ENCODE peak calls at places on chromosomes 4 and X, in four cellular contexts. One of them, this sample, is unnamed.

GRCh38 chr4:183563874-183564273 is 59.0 kb downstream of the ING2 start:
- DNase-seq in H1: no peak
- DNase-seq in GM12878: no peak
- DNase-seq in HepG2: no peak
- DNase-seq in this sample: no peak

GRCh38 chrX:39645059-39645895 is 452.5 kb downstream of the BCOR start:
- DNase-seq in H1: no peak
- DNase-seq in GM12878: no peak
- DNase-seq in HepG2: no peak
- DNase-seq in this sample: no peak

GRCh38 chrX:84932814-84933213 is 70.9 kb upstream of the APOOL start:
- DNase-seq in H1: no peak
- DNase-seq in GM12878: no peak
- DNase-seq in HepG2: no peak
- DNase-seq in this sample: no peak

GRCh38 chr4:185270885-185271284 is 61.5 kb downstream of the SNX25 start:
- DNase-seq in H1: no peak
- DNase-seq in GM12878: no peak
- DNase-seq in HepG2: no peak
- DNase-seq in this sample: no peak

GRCh38 chr4:111985386-111985890 is 159.8 kb upstream of the FAM241A start:
- DNase-seq in H1: no peak
- DNase-seq in GM12878: no peak
- DNase-seq in HepG2: no peak
- DNase-seq in this sample: no peak

GRCh38 chrX:14095702-14096101 is 66.0 kb upstream of the GEMIN8 start:
- DNase-seq in H1: peak; percentile 48
- DNase-seq in GM12878: peak; percentile 4
- DNase-seq in HepG2: peak; percentile 47
- DNase-seq in this sample: peak; percentile 40

GRCh38 chrX:102835504-102836146 is 101.4 kb upstream of the RAB40AL start:
- DNase-seq in H1: peak; percentile 44
- DNase-seq in GM12878: no peak
- DNase-seq in HepG2: peak; percentile 1
- DNase-seq in this sample: no peak

GRCh38 chr4:14965071-14965470 is 37.2 kb upstream of the CPEB2 start:
- DNase-seq in H1: no peak
- DNase-seq in GM12878: no peak
- DNase-seq in HepG2: no peak
- DNase-seq in this sample: no peak

GRCh38 chrX:74853255-74853654 is 72.0 kb downstream of the NEXMIF start:
- DNase-seq in H1: no peak
- DNase-seq in GM12878: no peak
- DNase-seq in HepG2: no peak
- DNase-seq in this sample: no peak

GRCh38 chr4:16269742-16270522 is 43.7 kb upstream of the TAPT1 start:
- DNase-seq in H1: no peak
- DNase-seq in GM12878: no peak
- DNase-seq in HepG2: no peak
- DNase-seq in this sample: no peak

GRCh38 chr4:25821267-25821666 is 41.5 kb downstream of the SEL1L3 start:
- DNase-seq in H1: peak; percentile 33
- DNase-seq in GM12878: no peak
- DNase-seq in HepG2: no peak
- DNase-seq in this sample: no peak

GRCh38 chr4:6768539-6768905 is 14.0 kb upstream of the KIAA0232 start:
- DNase-seq in H1: no peak
- DNase-seq in GM12878: no peak
- DNase-seq in HepG2: no peak
- DNase-seq in this sample: no peak

GRCh38 chr4:94913316-94913715 is 155.6 kb downstream of the BMPR1B start:
- DNase-seq in H1: no peak
- DNase-seq in GM12878: no peak
- DNase-seq in HepG2: no peak
- DNase-seq in this sample: no peak

GRCh38 chr4:152901205-152901604 is 34.9 kb upstream of the FHDC1 start:
- DNase-seq in H1: no peak
- DNase-seq in GM12878: no peak
- DNase-seq in HepG2: no peak
- DNase-seq in this sample: no peak

GRCh38 chr4:173504181-173504503 is 25.9 kb downstream of the HAND2 start:
- DNase-seq in H1: no peak
- DNase-seq in GM12878: no peak
- DNase-seq in HepG2: no peak
- DNase-seq in this sample: no peak

GRCh38 chr4:176660561-176660960 is 132.2 kb downstream of the VEGFC start:
- DNase-seq in H1: no peak
- DNase-seq in GM12878: no peak
- DNase-seq in HepG2: no peak
- DNase-seq in this sample: no peak

GRCh38 chr4:151797131-151797530 is 36.3 kb upstream of the GATB start:
- DNase-seq in H1: no peak
- DNase-seq in GM12878: no peak
- DNase-seq in HepG2: no peak
- DNase-seq in this sample: no peak

GRCh38 chrX:38260231-38260630 is 39.6 kb upstream of the SRPX start:
- DNase-seq in H1: peak; percentile 43
- DNase-seq in GM12878: no peak
- DNase-seq in HepG2: peak; percentile 25
- DNase-seq in this sample: peak; percentile 36

GRCh38 chrX:82335772-82336171 is 1133.9 kb downstream of the SH3BGRL start:
- DNase-seq in H1: no peak
- DNase-seq in GM12878: no peak
- DNase-seq in HepG2: no peak
- DNase-seq in this sample: no peak

GRCh38 chr4:145623831-145624230 is 4.6 kb downstream of the MMAA start:
- DNase-seq in H1: no peak
- DNase-seq in GM12878: no peak
- DNase-seq in HepG2: no peak
- DNase-seq in this sample: no peak

GRCh38 chr4:177033632-177034031 is 240.9 kb upstream of the VEGFC start:
- DNase-seq in H1: no peak
- DNase-seq in GM12878: no peak
- DNase-seq in HepG2: no peak
- DNase-seq in this sample: no peak

GRCh38 chrX:2589186-2590020 is 88.6 kb upstream of the DHRSX start:
- DNase-seq in H1: no peak
- DNase-seq in GM12878: no peak
- DNase-seq in HepG2: no peak
- DNase-seq in this sample: no peak

GRCh38 chrX:153561337-153561736 is 37.6 kb downstream of the CCNQ start:
- DNase-seq in H1: no peak
- DNase-seq in GM12878: no peak
- DNase-seq in HepG2: no peak
- DNase-seq in this sample: no peak

GRCh38 chr4:16791460-16791859 is 107.0 kb downstream of the LDB2 start:
- DNase-seq in H1: no peak
- DNase-seq in GM12878: no peak
- DNase-seq in HepG2: no peak
- DNase-seq in this sample: no peak

GRCh38 chrX:13087322-13088154 is 43.1 kb upstream of the FAM9C start:
- DNase-seq in H1: no peak
- DNase-seq in GM12878: peak; percentile 99
- DNase-seq in HepG2: no peak
- DNase-seq in this sample: no peak

GRCh38 chrX:30301977-30302376 is 7.2 kb downstream of the NR0B1 start:
- DNase-seq in H1: no peak
- DNase-seq in GM12878: no peak
- DNase-seq in HepG2: no peak
- DNase-seq in this sample: no peak

GRCh38 chrX:30301203-30301602 is 8.0 kb downstream of the NR0B1 start:
- DNase-seq in H1: no peak
- DNase-seq in GM12878: no peak
- DNase-seq in HepG2: no peak
- DNase-seq in this sample: no peak

DNA sequence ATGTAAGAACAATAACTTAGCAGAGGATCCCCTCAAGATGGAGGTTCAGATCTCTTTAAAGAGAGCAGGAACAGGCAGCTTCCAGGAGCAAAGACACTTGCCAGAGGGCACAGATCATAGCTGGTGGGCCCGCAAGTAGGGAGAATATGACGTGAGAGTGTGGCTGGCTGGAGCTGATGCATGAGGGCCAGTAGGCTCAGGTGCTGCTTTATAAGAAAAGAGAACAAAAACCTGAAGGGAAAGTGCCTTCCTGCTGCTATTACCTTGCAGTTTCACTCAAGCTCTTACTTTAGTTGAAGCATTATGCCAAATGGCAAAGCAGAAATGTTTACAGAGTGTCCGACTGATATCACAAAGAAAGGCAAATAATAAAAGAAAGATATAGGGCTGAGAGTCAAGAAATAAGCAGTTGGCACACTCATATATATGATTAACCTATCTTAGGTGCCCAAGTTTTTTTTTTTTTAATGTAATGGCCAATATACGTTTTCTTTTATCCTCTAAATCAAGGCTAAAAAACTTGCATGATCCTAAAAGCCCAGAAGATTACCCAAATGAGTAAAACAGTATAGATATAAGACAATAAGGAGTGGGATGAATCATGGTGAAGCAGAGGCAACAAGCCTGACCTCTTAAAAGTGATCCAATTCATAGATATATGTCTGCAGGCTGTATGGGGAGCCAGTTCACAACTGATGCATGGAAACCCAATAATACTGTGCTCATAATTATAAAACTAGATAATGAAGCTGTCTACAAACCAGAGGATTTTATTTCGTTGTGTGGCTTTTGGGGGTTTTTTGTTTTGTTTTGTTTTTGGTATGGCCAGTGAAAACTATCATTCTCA is 12.6 kb downstream of the NR0B1 start:
- DNase-seq in H1: no peak
- DNase-seq in GM12878: no peak
- DNase-seq in HepG2: no peak
- DNase-seq in this sample: no peak
- H3K27me3 ChIP-seq in H1: no peaks in the 10 kb centered on the region
- H3K27me3 ChIP-seq in GM12878: no peaks in the 10 kb centered on the region
- H3K27me3 ChIP-seq in HepG2: no peaks in the 10 kb centered on the region
- H3K27me3 ChIP-seq in this sample: no peaks in the 10 kb centered on the region

DNA sequence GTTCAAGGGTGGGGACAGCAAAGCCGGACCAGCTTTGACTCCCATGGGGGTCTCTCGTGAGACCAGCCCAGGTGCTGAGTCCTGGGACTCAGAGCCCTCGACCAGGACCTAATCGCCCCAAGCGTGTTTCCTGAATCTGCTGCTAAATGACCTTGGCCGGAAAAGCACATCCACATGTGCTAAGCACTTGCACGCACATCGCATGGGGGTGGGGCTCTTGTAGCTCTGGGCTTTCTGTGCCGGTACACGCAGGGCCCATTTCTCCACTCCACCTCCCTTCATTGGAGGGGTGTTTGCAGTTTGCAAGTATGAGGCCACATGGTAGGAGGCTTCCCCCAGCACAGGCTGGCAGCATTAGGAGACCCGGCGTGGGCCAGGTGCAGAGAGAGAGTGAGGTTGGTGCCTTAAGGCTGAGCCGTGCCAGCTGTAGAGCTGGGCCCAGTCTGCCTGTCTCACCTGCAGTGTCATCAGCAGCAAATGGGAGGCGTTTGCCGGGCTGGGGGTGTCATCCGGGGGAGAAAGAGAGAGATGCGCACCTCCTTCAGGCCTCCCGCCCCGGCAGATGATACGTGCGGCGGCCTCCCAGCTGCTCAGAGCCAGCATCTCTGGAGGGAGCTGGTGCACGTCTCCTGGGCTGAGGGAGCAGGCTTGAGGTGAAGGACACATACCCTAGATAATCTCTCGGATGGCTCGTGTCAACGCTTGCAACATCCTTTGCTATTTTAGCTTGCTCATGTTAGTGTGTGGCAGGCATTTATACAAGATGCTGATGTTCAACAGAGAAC is 45.2 kb upstream of the CLCN4 start:
- DNase-seq in H1: no peak
- DNase-seq in GM12878: peak; percentile 59
- DNase-seq in HepG2: peak; percentile 32
- DNase-seq in this sample: no peak
- TF ChIP-seq SUZ12 in H1: no peak
- TF ChIP-seq SUZ12 in GM12878: no peak
- TF ChIP-seq SUZ12 in HepG2: no peak
- TF ChIP-seq SUZ12 in this sample: no peak

GRCh38 chrX:479273-479981 is 92.7 kb upstream of the PPP2R3B start:
- DNase-seq in H1: no peak
- DNase-seq in GM12878: no peak
- DNase-seq in HepG2: no peak
- DNase-seq in this sample: no peak
- H3K9me3 ChIP-seq in H1: no peaks in the 10 kb centered on the region
- H3K9me3 ChIP-seq in GM12878: peaks cover 1% of the 10 kb centered on the region
- H3K9me3 ChIP-seq in HepG2: no peaks in the 10 kb centered on the region
- H3K9me3 ChIP-seq in this sample: peaks cover 32% of the 10 kb centered on the region

DNA sequence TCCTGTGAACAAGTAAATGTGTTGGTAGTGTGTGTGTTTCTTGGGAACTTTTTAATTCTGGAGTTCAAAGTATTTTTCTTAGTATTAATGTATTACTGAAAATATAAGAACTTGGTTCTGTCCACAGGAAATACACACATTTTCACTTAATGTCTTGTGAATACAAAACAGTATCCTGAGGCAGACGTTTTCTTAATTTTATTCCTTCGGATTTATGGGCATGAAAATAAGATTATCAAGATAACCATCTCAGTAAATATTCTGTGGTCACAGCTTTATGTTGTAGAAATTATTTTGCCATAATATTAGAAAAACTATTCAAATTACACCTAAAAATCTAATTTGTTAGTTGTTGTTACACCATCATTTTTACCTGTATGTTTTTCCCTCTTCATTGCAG is 29.8 kb downstream of the NFKB1 start:
- DNase-seq in H1: no peak
- DNase-seq in GM12878: no peak
- DNase-seq in HepG2: no peak
- DNase-seq in this sample: no peak
- H3K27me3 ChIP-seq in H1: no peaks in the 10 kb centered on the region
- H3K27me3 ChIP-seq in GM12878: no peaks in the 10 kb centered on the region
- H3K27me3 ChIP-seq in HepG2: no peaks in the 10 kb centered on the region
- H3K27me3 ChIP-seq in this sample: no peaks in the 10 kb centered on the region

GRCh38 chrX:108399427-108400165 is 38.6 kb downstream of the COL4A6 start:
- DNase-seq in H1: no peak
- DNase-seq in GM12878: no peak
- DNase-seq in HepG2: no peak
- DNase-seq in this sample: no peak

GRCh38 chrX:108396188-108396885 is 41.9 kb downstream of the COL4A6 start:
- DNase-seq in H1: no peak
- DNase-seq in GM12878: no peak
- DNase-seq in HepG2: peak; percentile 17
- DNase-seq in this sample: peak; percentile 25

GRCh38 chrX:108396986-108397385 is 41.2 kb downstream of the COL4A6 start:
- DNase-seq in H1: no peak
- DNase-seq in GM12878: no peak
- DNase-seq in HepG2: no peak
- DNase-seq in this sample: no peak

GRCh38 chrX:108397627-108398392 is 40.4 kb downstream of the COL4A6 start:
- DNase-seq in H1: no peak
- DNase-seq in GM12878: no peak
- DNase-seq in HepG2: no peak
- DNase-seq in this sample: no peak
- TF ChIP-seq SUZ12 in H1: no peak
- TF ChIP-seq SUZ12 in GM12878: no peak
- TF ChIP-seq SUZ12 in HepG2: no peak
- TF ChIP-seq SUZ12 in this sample: no peak